ENCODE peak calls at places on chromosomes 4 and X, in seven cellular contexts. B is heart left ventricle; W is CD4-positive, CD25-positive, alpha-beta regulatory T cell; L is GM23338; V is gastrocnemius medialis; K is choroid plexus epithelial cell; C is fibroblast of the aortic adventitia. G is an unnamed sample.

GRCh38 chrX:71543316-71543715 is 10.4 kb downstream of the OGT start:
- DNase-seq in L (no peak), B (no peak), C (peak), W (no peak), K (peak), V (no peak), G (no peak)

GRCh38 chr4:129043523-129043922 is 49.8 kb downstream of the SCLT1 start:
- DNase-seq in W (peak), C (peak), V (no peak), K (peak), L (peak), B (no peak), G (no peak)

GRCh38 chr4:106369456-106370060 is 980 bp upstream of the GIMD1 start:
- DNase-seq in C (peak), K (peak), V (no peak), B (no peak), W (peak), L (peak), G (peak)

GRCh38 chr4:138184881-138185280 is 57.3 kb downstream of the SLC7A11 start:
- DNase-seq in L (no peak), V (no peak), B (no peak), K (no peak), W (no peak), C (no peak), G (no peak)

GRCh38 chr4:174516345-174516744 is 5.9 kb downstream of the HPGD start:
- DNase-seq in W (no peak), K (no peak), L (no peak), V (no peak), B (no peak), C (no peak), G (no peak)

GRCh38 chr4:84366111-84366510 is 133.0 kb downstream of the NKX6-1 start:
- DNase-seq in B (no peak), K (no peak), L (no peak), C (no peak), W (no peak), V (no peak), G (no peak)

GRCh38 chrX:57177070-57177469 is 39.9 kb upstream of the SPIN2A start:
- DNase-seq in C (no peak), L (peak), K (no peak), V (no peak), B (no peak), W (no peak), G (no peak)

GRCh38 chr4:144666539-144667175 is 20.7 kb downstream of the HHIP start:
- DNase-seq in C (peak), V (no peak), K (peak), L (no peak), B (no peak), W (no peak), G (no peak)

GRCh38 chr4:149700272-149700671 is 115.4 kb downstream of the IQCM start:
- DNase-seq in C (no peak), V (no peak), K (no peak), B (no peak), L (peak), W (no peak), G (no peak)

GRCh38 chr4:159272341-159273125 is 169.7 kb downstream of the RAPGEF2 start:
- DNase-seq in K (peak), W (no peak), L (no peak), V (no peak), C (peak), B (no peak), G (no peak)

GRCh38 chr4:14254252-14254651 is 626.7 kb upstream of the BOD1L1 start:
- DNase-seq in C (peak), W (no peak), K (peak), B (no peak), L (peak), V (no peak), G (peak)

GRCh38 chrX:140710710-140711109 is 1.2 kb downstream of the LINC00632 start:
- DNase-seq in V (no peak), L (peak), B (no peak), K (no peak), C (no peak), W (no peak), G (no peak)

GRCh38 chrX:124388562-124388961 is 42.2 kb downstream of the SH2D1A start:
- DNase-seq in B (peak), K (peak), V (peak), W (peak), C (peak), L (peak), G (peak)

GRCh38 chr4:78217557-78217956 is 160.4 kb downstream of the FRAS1 start:
- DNase-seq in W (no peak), C (no peak), V (no peak), B (no peak), L (peak), K (no peak), G (no peak)

GRCh38 chrX:150032742-150033141 is 94.5 kb upstream of the EOLA2 start:
- DNase-seq in K (peak), B (no peak), W (no peak), C (peak), L (no peak), V (no peak), G (no peak)

GRCh38 chrX:103640401-103641155 is 11.8 kb downstream of the TCEAL1 start:
- DNase-seq in C (peak), L (no peak), K (peak), V (no peak), B (no peak), W (no peak), G (no peak)

GRCh38 chr4:110501826-110502225 is 25.9 kb downstream of the ENPEP start:
- DNase-seq in L (no peak), K (no peak), B (no peak), V (no peak), C (peak), W (no peak), G (no peak)

GRCh38 chrX:46488712-46489111 is 56.5 kb downstream of the ZNF674 start:
- DNase-seq in K (no peak), B (no peak), L (peak), V (no peak), W (no peak), C (no peak), G (no peak)

GRCh38 chr4:181968371-181968770 is 274.8 kb upstream of the TENM3 start:
- DNase-seq in W (no peak), L (no peak), C (peak), B (no peak), K (peak), V (no peak), G (no peak)

GRCh38 chrX:11380187-11380586 is 87.0 kb downstream of the AMELX start:
- DNase-seq in V (no peak), B (no peak), K (peak), C (peak), W (no peak), L (no peak), G (no peak)

GRCh38 chr4:145799225-145799624 is 119.3 kb downstream of the C4orf51 start:
- DNase-seq in B (no peak), V (no peak), C (no peak), K (no peak), L (no peak), W (no peak), G (no peak)

GRCh38 chr4:145792429-145792828 is 112.5 kb downstream of the C4orf51 start:
- DNase-seq in L (no peak), K (no peak), B (no peak), C (no peak), V (no peak), W (no peak), G (no peak)

GRCh38 chr4:145797278-145797677 is 117.3 kb downstream of the C4orf51 start:
- DNase-seq in K (no peak), W (no peak), C (no peak), B (no peak), L (no peak), V (peak), G (no peak)

GRCh38 chr4:145795535-145795934 is 115.6 kb downstream of the C4orf51 start:
- DNase-seq in K (no peak), C (no peak), W (no peak), B (no peak), L (no peak), V (no peak), G (no peak)

DNA sequence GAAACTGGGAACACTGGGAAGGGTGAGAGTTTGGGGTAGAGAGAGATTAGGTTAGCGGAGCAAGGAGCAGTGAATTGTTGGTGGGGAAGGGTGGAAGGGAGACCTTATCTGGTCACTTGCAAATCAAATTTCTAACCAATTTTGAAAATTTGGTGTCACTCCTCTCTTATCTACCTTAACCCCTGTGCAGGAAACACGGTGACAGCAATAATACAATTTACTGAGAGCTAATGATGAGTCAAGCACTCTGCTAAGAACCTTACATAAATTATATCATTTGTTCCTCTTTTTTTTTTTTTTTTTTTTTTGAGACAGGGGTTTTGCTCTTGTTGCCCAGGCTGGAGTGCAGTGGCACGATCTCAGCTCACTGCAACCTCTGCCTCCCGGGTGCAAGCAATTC is 116.4 kb downstream of the C4orf51 start:
- DNase-seq in V (no peak), L (no peak), K (no peak), C (no peak), B (no peak), W (no peak), G (no peak)
- H3K4me3 ChIP-seq in V (no peak), L (no peak), K (no peak), C (no peak), B (no peak), W (no peak), G (no peak)

DNA sequence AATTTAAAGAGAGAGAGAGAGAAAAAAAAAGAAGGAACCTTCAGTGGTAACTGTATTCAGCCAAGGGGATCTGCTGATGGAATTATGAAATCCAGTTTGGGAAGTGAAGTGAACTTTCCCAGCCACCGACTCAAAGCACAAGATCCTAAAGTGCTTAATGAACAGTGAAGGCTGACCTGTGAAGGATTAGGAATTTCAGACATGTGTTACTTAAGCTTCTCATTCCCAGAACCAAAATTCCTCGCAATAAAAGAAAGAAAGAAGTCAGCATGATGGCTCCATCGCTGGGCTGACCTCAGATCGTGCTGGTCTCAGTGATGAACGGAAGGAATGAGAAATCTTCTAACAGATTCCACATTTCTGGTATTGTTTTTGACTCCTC is 135.2 kb downstream of the ARSF start:
- DNase-seq in V (peak), C (peak), W (no peak), L (no peak), K (peak), B (no peak), G (no peak)
- H3K4me3 ChIP-seq in V (no peak), C (no peak), W (no peak), L (no peak), K (no peak), B (no peak), G (no peak)

DNA sequence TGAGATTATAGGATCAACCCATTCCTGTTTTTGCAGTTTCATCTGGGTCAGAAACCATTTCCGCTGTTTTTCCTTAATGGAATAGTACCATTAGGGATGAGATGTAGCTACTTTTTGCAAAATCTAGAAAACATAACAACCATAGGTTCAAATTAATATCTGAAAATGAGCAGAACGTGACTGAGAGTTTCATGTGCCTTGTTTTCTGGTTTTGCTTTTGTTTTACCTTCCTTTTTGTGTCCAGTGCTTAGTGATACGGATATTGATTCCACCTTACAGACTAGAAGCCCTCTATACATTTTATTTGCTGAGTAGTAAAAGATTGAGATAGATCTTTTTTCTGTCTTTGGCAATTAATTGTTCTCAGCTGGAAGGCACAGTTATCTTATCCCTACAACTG is 46.5 kb downstream of the SNX25 start:
- DNase-seq in V (no peak), C (no peak), K (no peak), B (no peak), L (no peak), W (peak), G (no peak)
- H3K4me3 ChIP-seq in V (no peak), C (no peak), K (no peak), B (no peak), L (no peak), W (peak), G (no peak)

DNA sequence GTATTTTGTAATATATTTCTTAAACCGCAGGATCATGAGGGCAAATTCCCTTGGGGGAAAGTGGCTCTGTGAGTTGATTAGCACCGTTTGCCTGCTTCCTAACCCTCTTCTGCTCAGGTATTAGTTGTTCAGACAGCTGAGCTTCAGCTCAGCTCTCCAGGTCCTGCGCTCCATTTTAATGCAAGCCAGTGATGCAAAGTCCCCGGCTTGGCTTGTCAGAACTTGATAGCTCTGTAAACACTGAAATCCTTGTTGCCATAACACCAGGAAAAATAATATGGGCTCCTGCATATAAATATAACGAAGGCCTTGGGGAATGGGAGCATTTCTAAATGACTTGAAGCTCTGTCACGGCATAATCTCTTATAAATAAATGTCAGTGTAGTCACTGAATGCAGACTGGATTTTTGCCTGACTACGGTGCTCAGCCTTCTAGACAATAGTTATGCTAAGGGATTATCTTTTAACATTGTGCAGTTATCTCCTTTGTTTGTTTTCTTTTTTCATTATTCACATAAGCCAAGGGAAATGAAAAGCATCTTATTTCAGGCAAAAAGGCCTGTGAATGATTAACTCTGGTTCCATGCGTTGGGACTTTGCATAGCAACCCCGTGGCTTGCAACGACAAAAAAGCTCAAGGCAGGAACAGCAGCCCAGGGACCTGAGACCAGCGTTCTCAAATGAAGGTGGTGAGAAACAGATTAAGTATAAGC is 253.2 kb downstream of the SPRY1 start:
- DNase-seq in B (peak), L (peak), C (peak), K (peak), V (peak), W (no peak), G (no peak)
- H3K4me3 ChIP-seq in B (peak), L (no peak), C (peak), K (no peak), V (peak), W (no peak), G (no peak)

GRCh38 chrX:111181883-111182400 is 86.0 kb downstream of the PAK3 start:
- DNase-seq in W (no peak), K (no peak), L (peak), V (no peak), C (no peak), B (no peak), G (no peak)
- H3K4me3 ChIP-seq in W (no peak), K (no peak), L (no peak), V (no peak), C (no peak), B (no peak), G (no peak)

DNA sequence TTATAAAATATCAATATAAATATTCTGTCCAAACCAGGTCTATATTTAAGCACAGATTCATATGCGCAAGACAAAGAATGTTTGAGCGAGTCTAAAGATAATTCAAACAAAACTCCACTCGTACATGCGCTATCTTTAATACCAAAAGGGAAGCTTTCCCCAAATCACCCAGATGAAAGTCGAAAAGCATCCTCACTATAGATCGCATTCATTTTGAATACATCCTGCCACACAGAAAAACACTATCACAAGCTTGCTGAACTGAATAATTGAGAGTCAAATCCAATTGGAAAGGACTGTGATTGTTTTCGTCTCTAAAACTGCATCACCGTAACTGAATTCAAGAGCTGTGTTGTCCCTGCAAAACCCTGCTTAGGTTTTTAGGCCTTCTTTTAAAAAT is 685 bp downstream of the TASL start:
- DNase-seq in W (peak), C (no peak), L (no peak), K (no peak), B (no peak), V (no peak), G (no peak)
- H3K4me3 ChIP-seq in W (peak), C (no peak), L (no peak), K (no peak), B (peak), V (no peak), G (no peak)

GRCh38 chr4:142405021-142405991 is 440.8 kb downstream of the INPP4B start:
- DNase-seq in K (peak), C (peak), V (peak), L (peak), B (peak), W (peak), G (peak)

GRCh38 chr4:142404191-142404611 is 441.9 kb downstream of the INPP4B start:
- DNase-seq in W (peak), K (peak), C (peak), V (peak), L (no peak), B (peak), G (no peak)

GRCh38 chr4:142402925-142403324 is 443.2 kb downstream of the INPP4B start:
- DNase-seq in K (no peak), W (peak), V (peak), L (no peak), C (peak), B (no peak), G (no peak)

GRCh38 chr4:142406051-142406549 is 440.0 kb downstream of the INPP4B start:
- DNase-seq in C (peak), V (no peak), W (peak), B (no peak), L (peak), K (peak), G (no peak)

GRCh38 chr4:142402156-142402555 is 443.9 kb downstream of the INPP4B start:
- DNase-seq in K (no peak), B (no peak), V (no peak), W (no peak), L (no peak), C (peak), G (no peak)
- H3K4me3 ChIP-seq in K (no peak), B (no peak), V (no peak), W (peak), L (no peak), C (no peak), G (no peak)

DNA sequence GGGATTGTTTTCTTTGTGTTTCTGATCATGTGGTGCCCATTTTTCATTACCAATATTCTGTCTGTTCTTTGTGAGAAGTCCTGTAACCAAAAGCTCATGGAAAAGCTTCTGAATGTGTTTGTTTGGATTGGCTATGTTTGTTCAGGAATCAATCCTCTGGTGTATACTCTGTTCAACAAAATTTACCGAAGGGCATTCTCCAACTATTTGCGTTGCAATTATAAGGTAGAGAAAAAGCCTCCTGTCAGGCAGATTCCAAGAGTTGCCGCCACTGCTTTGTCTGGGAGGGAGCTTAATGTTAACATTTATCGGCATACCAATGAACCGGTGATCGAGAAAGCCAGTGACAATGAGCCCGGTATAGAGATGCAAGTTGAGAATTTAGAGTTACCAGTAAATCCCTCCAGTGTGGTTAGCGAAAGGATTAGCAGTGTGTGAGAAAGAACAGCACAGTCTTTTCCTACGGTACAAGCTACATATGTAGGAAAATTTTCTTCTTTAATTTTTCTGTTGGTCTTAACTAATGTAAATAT is 110.4 kb downstream of the IL13RA2 start:
- DNase-seq in K (no peak), V (no peak), B (no peak), L (peak), C (no peak), W (no peak), G (no peak)
- H3K4me3 ChIP-seq in K (no peak), V (no peak), B (no peak), L (peak), C (no peak), W (no peak), G (no peak)

GRCh38 chr4:64430933-64431332 is 21.7 kb upstream of the TECRL start:
- DNase-seq in W (no peak), K (no peak), C (no peak), V (no peak), L (no peak), B (no peak), G (no peak)
- H3K4me3 ChIP-seq in W (no peak), K (no peak), C (no peak), V (no peak), L (no peak), B (no peak), G (no peak)

DNA sequence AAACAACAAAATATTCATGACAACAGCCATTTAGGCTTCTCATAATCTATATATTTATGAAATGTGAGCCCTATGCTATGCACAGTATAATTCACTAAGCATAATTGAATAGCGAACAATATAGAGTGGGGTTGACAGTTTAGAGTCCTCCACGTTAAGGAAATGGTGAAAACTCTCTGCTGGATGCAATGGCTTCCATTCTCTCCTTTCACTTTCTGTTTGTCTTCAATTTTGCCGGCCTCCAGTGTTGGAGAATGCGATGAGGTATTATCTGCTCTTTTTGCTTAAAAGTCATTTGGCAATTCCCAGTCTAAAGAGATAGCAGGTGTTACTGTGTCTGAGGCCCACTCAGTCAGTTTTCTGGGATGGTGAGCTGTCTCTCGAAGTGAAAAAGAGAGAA is 52.1 kb downstream of the NPY5R start:
- DNase-seq in W (no peak), C (no peak), K (no peak), L (no peak), B (no peak), V (no peak), G (no peak)
- H3K4me3 ChIP-seq in W (peak), C (peak), K (no peak), L (no peak), B (peak), V (no peak), G (no peak)